ENCODE peak calls at places on chromosome 5, in nine cellular contexts. Y is suprapubic skin, X is heart left ventricle, F is esophagus squamous epithelium, R is A549, O is body of pancreas, A is transverse colon, C is ovary, H is breast epithelium. N is an unnamed sample.

GRCh38 chr5:87147441-87147840 is 120.2 kb upstream of the RASA1 start:
- DNase-seq in Y (no peak), X (no peak), F (no peak), R (no peak), O (no peak), A (no peak), C (no peak), H (no peak), N (no peak)

GRCh38 chr5:145941677-145942130 is 5.3 kb downstream of the SH3RF2 start:
- DNase-seq in Y (no peak), X (no peak), F (no peak), R (no peak), O (no peak), A (no peak), C (no peak), H (no peak), N (no peak)

GRCh38 chr5:81268797-81269196 is 32.6 kb upstream of the ZCCHC9 start:
- DNase-seq in Y (no peak), X (no peak), F (no peak), R (peak), O (no peak), A (no peak), C (no peak), H (no peak), N (peak)

GRCh38 chr5:1343315-1343751 is 1.6 kb downstream of the CLPTM1L start:
- DNase-seq in Y (peak), X (no peak), F (no peak), R (no peak), O (no peak), A (no peak), C (no peak), H (no peak), N (no peak)

GRCh38 chr5:168047043-168047668 is 244.3 kb upstream of the WWC1 start:
- DNase-seq in Y (no peak), X (peak), F (no peak), R (peak), O (peak), A (peak), C (no peak), H (peak), N (peak)

GRCh38 chr5:154444559-154445421 is 1.0 kb upstream of the SAP30L start:
- DNase-seq in Y (no peak), X (peak), F (no peak), R (peak), O (peak), A (peak), C (no peak), H (no peak), N (no peak)

GRCh38 chr5:139232161-139232724 is 34.1 kb upstream of the SIL1 start:
- DNase-seq in Y (no peak), X (no peak), F (no peak), R (no peak), O (no peak), A (no peak), C (no peak), H (no peak), N (no peak)

GRCh38 chr5:175582697-175583096 is 75.2 kb upstream of the HRH2 start:
- DNase-seq in Y (no peak), X (no peak), F (no peak), R (no peak), O (no peak), A (no peak), C (no peak), H (no peak), N (no peak)

GRCh38 chr5:124655211-124655880 is 91.1 kb downstream of the ZNF608 start:
- DNase-seq in Y (no peak), X (no peak), F (no peak), R (no peak), O (peak), A (no peak), C (no peak), H (no peak), N (no peak)

GRCh38 chr5:1011741-1012315 is 3.2 kb downstream of the NKD2 start:
- DNase-seq in Y (peak), X (peak), F (no peak), R (no peak), O (no peak), A (no peak), C (peak), H (no peak), N (no peak)

GRCh38 chr5:36156619-36157018 is 4.7 kb downstream of the SKP2 start:
- DNase-seq in Y (no peak), X (no peak), F (no peak), R (no peak), O (no peak), A (no peak), C (no peak), H (no peak), N (no peak)

GRCh38 chr5:159104058-159104651 is 4.4 kb upstream of the EBF1 start:
- DNase-seq in Y (peak), X (peak), F (no peak), R (peak), O (no peak), A (no peak), C (peak), H (no peak), N (no peak)

GRCh38 chr5:56070795-56071539 is 76.2 kb upstream of the IL6ST start:
- DNase-seq in Y (no peak), X (no peak), F (no peak), R (no peak), O (no peak), A (no peak), C (no peak), H (no peak), N (no peak)

GRCh38 chr5:132259061-132259851 is 1.8 kb downstream of the PDLIM4 start:
- DNase-seq in Y (peak), X (peak), F (no peak), R (no peak), O (peak), A (peak), C (peak), H (peak), N (no peak)
- TF ChIP-seq POLR2A in Y (peak), X (no peak), F (peak), R (no peak), O (peak), A (peak), C (peak), H (peak), N (peak)

DNA sequence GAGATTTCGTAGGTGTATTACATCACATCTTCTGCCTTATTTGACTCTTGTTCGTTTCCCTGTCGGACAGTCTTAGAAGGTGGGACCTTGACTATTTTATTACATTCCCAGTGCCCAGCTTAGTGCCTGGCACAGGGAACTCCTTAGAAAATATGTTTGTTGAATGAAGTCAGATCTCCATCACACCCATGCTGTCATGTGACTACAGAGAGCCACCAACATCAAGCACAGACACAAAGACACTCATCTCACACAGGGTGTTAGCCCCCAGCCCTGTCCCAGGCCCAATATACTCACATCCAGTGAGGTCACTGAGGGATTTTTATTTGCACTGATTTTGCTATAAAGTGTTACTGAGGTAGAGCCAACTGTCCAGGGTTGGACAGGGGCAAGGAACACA is 692 bp upstream of the SRA1 start:
- DNase-seq in Y (no peak), X (no peak), F (no peak), R (no peak), O (no peak), A (no peak), C (no peak), H (no peak), N (no peak)
- TF ChIP-seq POLR2A in Y (no peak), X (no peak), F (no peak), R (no peak), O (no peak), A (no peak), C (no peak), H (no peak), N (no peak)

GRCh38 chr5:138213161-138214029 is at the start of gene CDC23:
- DNase-seq in Y (peak), X (peak), F (peak), R (peak), O (peak), A (peak), C (peak), H (peak), N (peak)
- TF ChIP-seq POLR2A in Y (peak), X (peak), F (peak), R (peak), O (peak), A (peak), C (peak), H (peak), N (peak)

DNA sequence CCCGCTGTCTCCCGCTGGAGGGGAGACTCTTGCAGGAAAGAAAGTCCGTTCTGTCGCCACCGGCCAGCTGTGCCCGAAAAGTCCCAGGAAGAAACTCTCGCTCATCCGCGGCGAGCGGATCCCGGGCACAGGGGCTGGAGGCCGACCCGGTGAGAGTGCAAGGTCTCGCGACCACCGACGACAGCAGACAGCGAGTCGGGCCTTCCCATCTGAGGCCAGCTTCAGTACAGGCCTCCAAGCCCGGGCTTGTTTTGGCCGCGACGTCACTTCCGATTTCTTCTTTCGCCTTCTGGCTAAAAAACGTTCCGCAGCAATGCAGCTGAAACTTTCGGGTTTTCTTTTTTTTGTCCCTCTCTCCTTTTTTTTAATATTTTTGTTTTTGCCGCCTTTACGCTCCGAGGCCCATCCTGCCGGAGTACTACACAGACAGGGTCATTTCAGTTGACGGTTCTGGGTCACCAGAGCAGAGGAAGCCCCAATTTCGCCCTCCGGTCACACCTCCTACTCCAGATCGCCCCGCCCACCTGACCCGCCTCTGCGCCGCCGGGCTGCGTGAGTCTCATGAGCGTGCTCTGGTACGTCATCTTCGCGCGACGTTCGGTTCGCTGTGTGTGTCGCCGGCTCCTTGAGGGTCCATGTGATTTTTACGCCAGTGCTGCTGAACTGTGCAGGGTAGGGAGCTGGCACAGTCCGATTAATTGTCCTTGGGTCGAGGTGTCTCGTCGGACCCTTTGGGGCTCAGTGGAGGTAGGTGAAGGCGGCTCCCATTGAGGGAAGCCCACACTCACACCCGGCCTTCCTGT is at the start of the genes ANKRA2 and UTP15:
- DNase-seq in Y (peak), X (peak), F (peak), R (peak), O (peak), A (peak), C (peak), H (peak), N (peak)
- TF ChIP-seq POLR2A in Y (peak), X (no peak), F (peak), R (peak), O (peak), A (peak), C (peak), H (peak), N (peak)

GRCh38 chr5:170783498-170784247 is at the start of gene GABRP:
- DNase-seq in Y (no peak), X (no peak), F (no peak), R (no peak), O (no peak), A (no peak), C (no peak), H (peak), N (no peak)
- TF ChIP-seq POLR2A in Y (no peak), X (no peak), F (no peak), R (no peak), O (no peak), A (no peak), C (no peak), H (no peak), N (no peak)

DNA sequence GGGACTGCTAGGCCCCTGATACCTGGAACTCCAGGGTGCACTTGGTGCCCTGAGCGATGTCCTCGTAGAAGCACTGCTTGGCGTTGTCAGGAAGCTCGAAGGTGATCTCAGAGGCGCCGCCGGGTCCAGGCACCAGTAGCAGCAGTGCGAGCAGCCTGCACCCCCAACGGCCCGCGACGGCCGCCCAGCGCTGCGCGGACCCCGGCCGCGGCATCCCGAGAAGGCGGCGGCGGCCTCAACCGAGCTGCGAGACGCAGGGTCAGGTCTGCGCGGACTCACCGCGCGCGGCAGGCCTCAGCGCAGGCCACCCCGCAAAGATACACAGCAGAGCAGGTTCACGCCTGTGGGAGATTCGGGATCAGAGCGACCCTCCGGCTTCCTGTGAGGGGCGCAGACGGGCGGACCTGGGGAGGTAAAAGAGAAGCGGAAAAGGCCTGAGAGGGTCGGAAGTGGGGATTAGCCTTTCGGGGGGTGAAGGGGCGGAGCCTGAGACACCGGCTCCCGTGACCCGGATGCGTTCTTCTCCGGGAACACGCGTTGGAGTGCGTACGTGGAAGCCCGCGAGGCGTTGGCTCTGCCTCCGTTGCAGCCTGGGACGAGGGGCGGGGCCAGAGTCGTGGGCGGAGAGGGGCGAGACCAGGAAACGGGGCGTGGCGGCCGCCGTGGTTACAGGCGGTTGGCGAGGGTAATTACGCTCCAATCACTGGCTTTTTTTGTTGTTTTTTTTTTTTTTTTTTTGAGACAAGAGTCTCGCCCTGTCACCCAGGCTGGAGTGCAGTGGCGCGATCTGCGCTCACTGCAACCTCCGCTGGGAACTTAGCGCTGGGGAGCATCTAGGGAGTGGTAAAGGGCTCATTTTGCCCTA is at the start of gene TMED7:
- DNase-seq in Y (peak), X (peak), F (peak), R (peak), O (peak), A (peak), C (peak), H (peak), N (peak)
- TF ChIP-seq POLR2A in Y (peak), X (peak), F (peak), R (peak), O (peak), A (peak), C (peak), H (peak), N (peak)

N was measured in H54.